ENCODE peak calls at places on chromosomes 5 and 9, in five cellular contexts. X is IMR-90; N is fibroblast of mammary gland; J is progenitor cell of endocrine pancreas; Y is CD4-positive, alpha-beta T cell. V is an unnamed sample.

GRCh38 chr5:29896651-29897050 is 1296.8 kb upstream of the CDH6 start:
- DNase-seq in X (no peak), N (no peak), J (no peak), Y (no peak), V (no peak)

GRCh38 chr9:21455320-21455719 is 15.1 kb downstream of the IFNA1 start:
- DNase-seq in X (peak), N (peak), J (no peak), Y (no peak), V (no peak)

GRCh38 chr9:121955649-121956048 is 137.5 kb downstream of the TTLL11 start:
- DNase-seq in X (no peak), N (no peak), J (no peak), Y (no peak), V (no peak)

GRCh38 chr9:100020121-100020780 is 78.5 kb downstream of the ERP44 start:
- DNase-seq in X (peak), N (peak), J (no peak), Y (no peak), V (no peak)

GRCh38 chr9:20070336-20070735 is 281.5 kb upstream of the SLC24A2 start:
- DNase-seq in X (no peak), N (no peak), J (no peak), Y (no peak), V (no peak)

GRCh38 chr9:131304676-131305366 is 15.3 kb downstream of the PLPP7 start:
- DNase-seq in X (peak), N (peak), J (no peak), Y (no peak), V (no peak)

GRCh38 chr5:150293091-150293941 is 3.7 kb upstream of the CAMK2A start:
- DNase-seq in X (no peak), N (no peak), J (no peak), Y (no peak), V (no peak)

GRCh38 chr5:171323806-171324632 is 15.0 kb downstream of the TLX3 start:
- DNase-seq in X (no peak), N (no peak), J (no peak), Y (no peak), V (no peak)

GRCh38 chr9:131214457-131214856 is 61.9 kb downstream of the FAM78A start:
- DNase-seq in X (peak), N (peak), J (no peak), Y (no peak), V (no peak)

GRCh38 chr5:61758711-61759110 is 426.7 kb downstream of the ZSWIM6 start:
- DNase-seq in X (no peak), N (no peak), J (no peak), Y (no peak), V (no peak)

GRCh38 chr5:173310861-173311515 is 17.2 kb downstream of the STC2 start:
- DNase-seq in X (peak), N (peak), J (no peak), Y (no peak), V (no peak)

GRCh38 chr9:90169490-90169889 is 473.1 kb downstream of the DIRAS2 start:
- DNase-seq in X (no peak), N (no peak), J (no peak), Y (no peak), V (no peak)

GRCh38 chr9:89278997-89279739 is 31.8 kb upstream of the CKS2 start:
- DNase-seq in X (peak), N (peak), J (no peak), Y (no peak), V (no peak)

GRCh38 chr9:113548221-113549041 is 84.9 kb downstream of the RGS3 start:
- DNase-seq in X (no peak), N (no peak), J (no peak), Y (no peak), V (no peak)

GRCh38 chr5:143782588-143783386 is 29.2 kb upstream of the HMHB1 start:
- DNase-seq in X (no peak), N (no peak), J (no peak), Y (no peak), V (no peak)

GRCh38 chr9:81522721-81523551 is 166.4 kb downstream of the TLE1 start:
- DNase-seq in X (peak), N (peak), J (no peak), Y (no peak), V (peak)

GRCh38 chr5:122726990-122727616 is 47.8 kb upstream of the SNX2 start:
- DNase-seq in X (peak), N (peak), J (no peak), Y (no peak), V (no peak)

GRCh38 chr5:158874343-158874742 is 225.4 kb downstream of the EBF1 start:
- DNase-seq in X (no peak), N (no peak), J (no peak), Y (no peak), V (no peak)

GRCh38 chr9:130364619-130365322 is 80.0 kb upstream of the ASS1 start:
- DNase-seq in X (no peak), N (no peak), J (no peak), Y (no peak), V (no peak)

GRCh38 chr5:157485811-157486739 is 26.1 kb downstream of the NIPAL4 start:
- DNase-seq in X (no peak), N (no peak), J (no peak), Y (no peak), V (no peak)

GRCh38 chr5:62385816-62386400 is 17.8 kb downstream of the DIMT1 start:
- DNase-seq in X (no peak), N (no peak), J (no peak), Y (no peak), V (no peak)

GRCh38 chr5:99032234-99033013 is 103.6 kb upstream of the CHD1 start:
- DNase-seq in X (peak), N (peak), J (no peak), Y (no peak), V (no peak)

GRCh38 chr9:81609782-81610738 is 79.3 kb downstream of the TLE1 start:
- DNase-seq in X (peak), N (no peak), J (no peak), Y (no peak), V (no peak)

GRCh38 chr9:20621553-20622329 is 558 bp downstream of the MLLT3 start:
- DNase-seq in X (peak), N (peak), J (peak), Y (peak), V (no peak)

GRCh38 chr9:121703014-121703734 is 51.7 kb downstream of the DAB2IP start:
- DNase-seq in X (no peak), N (no peak), J (no peak), Y (no peak), V (no peak)

GRCh38 chr5:127562252-127562651 is 44.8 kb downstream of the PRRC1 start:
- DNase-seq in X (no peak), N (peak), J (no peak), Y (no peak), V (no peak)

GRCh38 chr5:115440782-115441451 is 103.7 kb downstream of the FEM1C start:
- DNase-seq in X (no peak), N (no peak), J (no peak), Y (no peak), V (no peak)

GRCh38 chr9:129497064-129497836 is 123.7 kb downstream of the C9orf50 start:
- DNase-seq in X (no peak), N (no peak), J (no peak), Y (no peak), V (no peak)

GRCh38 chr5:54098267-54098666 is 212.1 kb downstream of the ARL15 start:
- DNase-seq in X (no peak), N (no peak), J (no peak), Y (no peak), V (no peak)

GRCh38 chr9:98359569-98359968 is 104.1 kb upstream of the TBC1D2 start:
- DNase-seq in X (no peak), N (no peak), J (no peak), Y (no peak), V (no peak)

GRCh38 chr5:171956870-171957501 is 49.5 kb downstream of the FBXW11 start:
- DNase-seq in X (no peak), N (no peak), J (no peak), Y (no peak), V (no peak)

GRCh38 chr9:4743131-4743875 is 2.3 kb upstream of the AK3 start:
- DNase-seq in X (no peak), N (no peak), J (no peak), Y (no peak), V (no peak)

GRCh38 chr5:134252671-134253070 is 26.8 kb upstream of the PPP2CA start:
- DNase-seq in X (peak), N (peak), J (no peak), Y (no peak), V (no peak)

GRCh38 chr9:74443036-74443750 is 53.9 kb upstream of the RORB start:
- DNase-seq in X (no peak), N (peak), J (no peak), Y (no peak), V (no peak)

GRCh38 chr5:122144236-122144635 is 14.9 kb downstream of the ZNF474 start:
- DNase-seq in X (peak), N (no peak), J (no peak), Y (no peak), V (no peak)

GRCh38 chr9:95142728-95143127 is 174.8 kb downstream of the FANCC start:
- DNase-seq in X (no peak), N (no peak), J (no peak), Y (no peak), V (no peak)

GRCh38 chr9:35645736-35646582 is 4.8 kb downstream of the SIT1 start:
- DNase-seq in X (no peak), N (no peak), J (peak), Y (no peak), V (no peak)

GRCh38 chr5:78824826-78825225 is 160.3 kb downstream of the ARSB start:
- DNase-seq in X (peak), N (peak), J (no peak), Y (no peak), V (no peak)

DNA sequence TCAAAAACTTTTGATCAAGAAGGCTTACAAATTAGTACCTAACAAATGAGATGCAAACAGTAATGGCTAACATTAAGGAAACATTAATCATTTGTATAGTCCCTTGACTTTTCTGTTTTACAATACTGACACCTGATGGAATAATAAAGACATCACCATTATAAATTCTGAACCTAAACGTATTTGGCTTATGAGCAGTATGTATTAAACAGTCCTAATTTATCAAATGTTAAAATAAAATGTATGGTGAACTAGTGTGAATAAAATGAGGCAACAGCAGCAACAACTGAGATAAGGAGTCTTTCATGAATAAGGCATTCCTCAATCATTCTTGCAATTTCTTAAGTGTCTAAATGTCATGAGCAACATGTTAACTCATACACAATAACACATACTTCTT is 6.0 kb downstream of the PUM3 start:
- DNase-seq in X (peak), N (peak), J (no peak), Y (no peak), V (no peak)
- TF ChIP-seq CTCF in X (peak), N (no peak), J (peak), Y (peak), V (peak)

DNA sequence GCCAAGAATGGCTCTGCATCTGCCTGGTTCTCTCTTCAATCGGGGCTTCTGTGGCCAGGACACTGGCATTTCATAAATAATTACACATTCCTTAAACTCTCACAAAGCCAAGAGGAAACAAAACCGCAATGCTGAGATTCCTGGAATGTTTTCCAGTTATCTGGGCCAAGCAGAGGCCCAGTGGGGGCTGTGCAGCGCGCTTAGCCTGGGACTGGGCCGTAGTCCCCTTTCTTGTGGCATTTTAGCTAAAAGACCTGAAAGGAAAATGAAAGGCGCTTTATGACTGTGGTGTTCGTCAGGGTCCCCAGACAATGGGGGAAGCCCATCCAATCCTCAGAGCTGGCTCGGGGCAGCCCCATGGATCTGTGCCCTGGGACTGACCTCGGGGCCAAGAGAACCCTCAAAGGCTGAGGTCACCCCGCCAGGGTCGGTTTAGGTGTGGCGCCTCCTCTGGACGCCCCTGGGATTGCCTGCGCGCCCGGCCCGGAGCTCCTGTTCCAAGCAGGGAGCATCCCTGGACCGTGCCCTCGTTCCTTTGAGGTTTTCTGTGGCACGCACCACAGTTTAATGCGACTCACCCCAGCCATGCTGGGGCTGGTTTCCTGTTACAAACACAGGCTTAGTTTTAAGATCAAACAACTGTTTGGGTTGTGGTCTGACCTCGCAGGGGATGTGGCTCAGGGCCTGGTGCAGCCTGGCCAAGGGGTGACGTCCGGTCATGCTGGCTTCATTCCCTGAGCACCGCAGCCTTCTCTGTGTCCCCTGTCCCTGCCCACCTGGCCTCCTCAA is 51.5 kb upstream of the NKD2 start:
- DNase-seq in X (peak), N (peak), J (peak), Y (no peak), V (no peak)
- TF ChIP-seq CTCF in X (peak), N (peak), J (peak), Y (no peak), V (no peak)

DNA sequence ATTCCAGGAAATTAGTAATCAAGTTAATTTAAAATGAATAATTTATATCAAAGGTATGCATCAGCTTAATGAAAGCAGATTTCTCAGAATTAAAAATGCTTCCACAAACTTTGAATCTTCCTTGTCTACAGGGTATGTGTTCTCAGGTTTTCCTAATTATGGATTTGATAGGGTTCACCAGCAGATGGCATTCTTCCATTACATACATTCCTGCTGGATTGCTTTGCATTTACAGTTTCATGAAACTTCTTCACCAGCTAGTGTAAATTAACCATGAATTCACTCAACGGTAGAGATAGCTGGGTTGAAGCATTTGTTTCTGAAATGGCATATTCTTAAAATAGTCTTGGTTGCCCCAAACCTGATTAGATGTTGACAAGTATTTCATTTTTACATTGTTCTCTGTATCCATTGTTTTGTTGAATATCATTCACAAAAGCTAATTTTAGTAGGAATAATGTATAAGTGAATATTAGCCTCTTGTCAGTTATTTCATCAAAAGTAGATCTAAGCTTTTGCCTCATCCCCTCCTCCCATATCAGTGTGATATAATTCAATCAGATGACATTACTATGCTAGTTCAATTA is 68.7 kb upstream of the WDR41 start:
- DNase-seq in X (peak), N (peak), J (no peak), Y (no peak), V (no peak)
- TF ChIP-seq CTCF in X (peak), N (peak), J (peak), Y (peak), V (peak)

GRCh38 chr5:165877475-165877874 is 2372.1 kb downstream of the MAT2B start:
- DNase-seq in X (no peak), N (no peak), J (no peak), Y (no peak), V (no peak)

GRCh38 chr5:165876538-165876937 is 2371.1 kb downstream of the MAT2B start:
- DNase-seq in X (no peak), N (no peak), J (no peak), Y (no peak), V (no peak)

GRCh38 chr5:165887147-165887546 is 2381.7 kb downstream of the MAT2B start:
- DNase-seq in X (no peak), N (no peak), J (no peak), Y (no peak), V (no peak)

GRCh38 chr5:165882099-165882498 is 2376.7 kb downstream of the MAT2B start:
- DNase-seq in X (no peak), N (no peak), J (no peak), Y (no peak), V (no peak)

GRCh38 chr5:165881259-165881658 is 2375.8 kb downstream of the MAT2B start:
- DNase-seq in X (no peak), N (no peak), J (no peak), Y (no peak), V (no peak)
- TF ChIP-seq CTCF in X (no peak), N (no peak), J (no peak), Y (no peak), V (peak)

GRCh38 chr9:136141716-136142415 is 23.2 kb upstream of the TMEM250 start:
- DNase-seq in X (no peak), N (no peak), J (no peak), Y (no peak), V (no peak)

GRCh38 chr9:136142859-136143214 is 24.2 kb upstream of the TMEM250 start:
- DNase-seq in X (no peak), N (no peak), J (no peak), Y (no peak), V (no peak)

GRCh38 chr9:136144450-136144849 is 25.8 kb upstream of the TMEM250 start:
- DNase-seq in X (no peak), N (no peak), J (no peak), Y (no peak), V (no peak)

GRCh38 chr9:136142416-136142800 is 23.7 kb upstream of the TMEM250 start:
- DNase-seq in X (no peak), N (no peak), J (no peak), Y (no peak), V (no peak)

DNA sequence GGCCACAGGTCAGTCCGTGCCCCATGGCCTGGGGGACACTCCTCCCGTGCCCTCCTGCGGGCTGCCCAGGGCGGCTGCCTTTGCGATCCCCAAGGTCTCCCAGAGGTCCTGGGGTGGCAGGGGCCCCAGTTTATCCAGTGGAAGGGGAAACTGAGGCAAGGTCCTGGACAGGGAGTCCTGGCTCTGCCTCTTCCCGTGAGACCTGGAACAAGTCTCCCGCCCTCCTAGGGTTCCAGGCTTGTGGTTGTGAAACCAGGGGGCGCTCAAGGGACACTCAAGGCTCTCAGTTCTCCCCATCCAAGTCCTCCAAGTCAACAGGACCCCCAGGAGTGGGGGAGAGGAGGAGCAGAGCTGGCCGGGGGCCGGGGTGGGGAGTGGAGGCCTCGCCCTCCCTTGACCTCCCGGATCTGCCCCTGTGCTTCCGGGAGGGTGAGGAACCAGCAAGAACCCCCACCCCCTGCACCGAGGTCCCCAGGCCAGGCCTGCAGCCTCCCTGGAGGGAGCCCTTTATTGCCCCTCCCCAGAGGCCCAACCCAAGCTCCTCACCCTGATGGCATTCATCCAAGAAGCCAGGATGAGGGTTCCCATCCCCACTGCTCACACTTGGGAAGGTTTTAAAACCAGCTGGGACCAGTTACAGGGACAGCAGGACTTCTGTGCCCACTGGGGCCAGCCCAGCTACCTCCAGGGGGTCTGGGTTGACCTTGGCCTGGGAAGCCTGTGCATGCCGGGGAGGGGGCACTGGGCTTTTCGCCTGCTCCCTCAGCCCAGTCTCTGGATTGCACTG is 24.7 kb upstream of the TMEM250 start:
- DNase-seq in X (peak), N (peak), J (no peak), Y (no peak), V (peak)
- TF ChIP-seq CTCF in X (no peak), N (peak), J (peak), Y (no peak), V (peak)

DNA sequence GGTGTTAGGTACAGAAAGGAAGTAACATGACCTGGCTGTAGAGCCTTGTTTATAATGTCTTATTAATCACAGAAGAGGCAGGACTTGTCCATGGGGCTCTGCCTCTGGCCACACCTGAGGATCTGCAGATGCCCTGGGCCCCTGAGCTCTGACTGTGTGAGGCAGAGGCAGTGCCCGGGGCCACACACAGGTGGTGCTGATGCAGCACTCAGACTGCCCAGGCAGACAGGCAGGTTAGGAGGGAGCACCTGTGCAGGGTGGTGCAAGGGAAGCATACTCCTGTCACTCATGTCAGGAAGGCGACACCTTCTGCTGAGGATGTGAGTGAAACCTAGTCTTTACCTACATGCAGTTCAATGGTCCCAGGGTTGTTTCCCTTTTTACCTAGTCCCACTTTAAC is 88.7 kb downstream of the CFAP90 start:
- DNase-seq in X (no peak), N (no peak), J (no peak), Y (no peak), V (no peak)
- TF ChIP-seq CTCF in X (no peak), N (no peak), J (no peak), Y (no peak), V (no peak)

V was measured in D721Med.